ENCODE peak calls at places on chromosomes 12 and 14, in ten cellular contexts. F is heart right ventricle, U is pancreas, I is right atrium auricular region, W is fibroblast of lung, H is IMR-90, E is left lung, Q is PC-9, S is left ventricle myocardium inferior, R is WERI-Rb-1. T is an unnamed sample. For H3K36me3, the result is how much of the 10 kb centered on the place peaks cover.

GRCh38 chr14:55877942-55878341 is 240.3 kb upstream of the PELI2 start:
- DNase-seq in F (no peak), U (no peak), I (no peak), W (no peak), H (peak), E (no peak), Q (no peak), S (no peak), R (no peak), T (no peak)

GRCh38 chr12:46830731-46831334 is 5.0 kb upstream of the SLC38A4 start:
- DNase-seq in F (peak), U (peak), I (no peak), W (peak), H (no peak), E (peak), Q (no peak), S (no peak), R (no peak), T (no peak)

GRCh38 chr12:46071769-46072624 is 81.6 kb upstream of the SCAF11 start:
- DNase-seq in F (peak), U (peak), I (peak), W (peak), H (peak), E (peak), Q (peak), S (peak), R (peak), T (peak)

GRCh38 chr12:28938581-28939301 is 210.3 kb upstream of the FAR2 start:
- DNase-seq in F (no peak), U (no peak), I (no peak), W (no peak), H (no peak), E (no peak), Q (no peak), S (no peak), R (no peak), T (no peak)

GRCh38 chr12:121748571-121749265 is 36.2 kb downstream of the TMEM120B start:
- DNase-seq in F (no peak), U (no peak), I (no peak), W (peak), H (peak), E (no peak), Q (peak), S (no peak), R (peak), T (peak)

GRCh38 chr14:32572867-32573149 is 243.7 kb downstream of the AKAP6 start:
- DNase-seq in F (no peak), U (no peak), I (no peak), W (no peak), H (no peak), E (no peak), Q (no peak), S (no peak), R (no peak), T (peak)

GRCh38 chr14:20455355-20456300 is 602 bp downstream of the APEX1 start:
- DNase-seq in F (no peak), U (no peak), I (peak), W (peak), H (peak), E (no peak), Q (no peak), S (no peak), R (peak), T (no peak)

GRCh38 chr14:98580131-98580678 is 691.8 kb downstream of the BCL11B start:
- DNase-seq in F (no peak), U (no peak), I (no peak), W (no peak), H (no peak), E (no peak), Q (no peak), S (no peak), R (no peak), T (no peak)

GRCh38 chr12:62911288-62911687 is 23.7 kb downstream of the PPM1H start:
- DNase-seq in F (no peak), U (no peak), I (no peak), W (no peak), H (no peak), E (no peak), Q (no peak), S (no peak), R (no peak), T (no peak)

GRCh38 chr12:102197789-102198188 is at the start of gene PMCH:
- DNase-seq in F (no peak), U (no peak), I (no peak), W (peak), H (peak), E (no peak), Q (no peak), S (no peak), R (no peak), T (no peak)

GRCh38 chr12:131348226-131349010 is 362.5 kb upstream of the SFSWAP start:
- DNase-seq in F (no peak), U (no peak), I (no peak), W (no peak), H (no peak), E (no peak), Q (no peak), S (no peak), R (no peak), T (no peak)

GRCh38 chr14:80714489-80714888 is 227.0 kb downstream of the CEP128 start:
- DNase-seq in F (no peak), U (no peak), I (no peak), W (no peak), H (no peak), E (no peak), Q (no peak), S (no peak), R (no peak), T (no peak)

GRCh38 chr12:124453419-124454351 is 113.7 kb downstream of the NCOR2 start:
- DNase-seq in F (peak), U (peak), I (peak), W (peak), H (peak), E (peak), Q (peak), S (peak), R (no peak), T (peak)

GRCh38 chr14:66311935-66312334 is 174.2 kb upstream of the CCDC196 start:
- DNase-seq in F (no peak), U (no peak), I (no peak), W (no peak), H (no peak), E (no peak), Q (no peak), S (no peak), R (no peak), T (no peak)

GRCh38 chr12:102891756-102892155 is 25.3 kb downstream of the PAH start:
- DNase-seq in F (no peak), U (no peak), I (no peak), W (no peak), H (no peak), E (no peak), Q (no peak), S (no peak), R (peak), T (no peak)

GRCh38 chr12:71092290-71092689 is 65.5 kb downstream of the TSPAN8 start:
- DNase-seq in F (no peak), U (no peak), I (no peak), W (peak), H (peak), E (no peak), Q (no peak), S (no peak), R (no peak), T (no peak)

GRCh38 chr14:97107070-97107469 is 309.9 kb downstream of the VRK1 start:
- DNase-seq in F (no peak), U (no peak), I (no peak), W (no peak), H (no peak), E (no peak), Q (no peak), S (no peak), R (no peak), T (no peak)

GRCh38 chr14:95545769-95546168 is 10.9 kb downstream of the GLRX5 start:
- DNase-seq in F (no peak), U (no peak), I (no peak), W (peak), H (peak), E (no peak), Q (no peak), S (no peak), R (no peak), T (no peak)

GRCh38 chr12:25924535-25925001 is 33.9 kb upstream of the RASSF8 start:
- DNase-seq in F (no peak), U (no peak), I (no peak), W (no peak), H (no peak), E (no peak), Q (peak), S (no peak), R (no peak), T (no peak)

GRCh38 chr14:101862177-101862576 is 100.7 kb downstream of the PPP2R5C start:
- DNase-seq in F (no peak), U (no peak), I (peak), W (peak), H (peak), E (no peak), Q (no peak), S (no peak), R (no peak), T (no peak)

GRCh38 chr12:91630118-91630517 is 447.5 kb upstream of the DCN start:
- DNase-seq in F (no peak), U (no peak), I (no peak), W (no peak), H (no peak), E (no peak), Q (no peak), S (no peak), R (peak), T (peak)

GRCh38 chr12:5081016-5081415 is 37.3 kb downstream of the KCNA5 start:
- DNase-seq in F (peak), U (no peak), I (no peak), W (no peak), H (no peak), E (no peak), Q (no peak), S (peak), R (peak), T (peak)

GRCh38 chr14:96077983-96078686 is 39.0 kb downstream of the C14orf132 start:
- DNase-seq in F (no peak), U (peak), I (no peak), W (no peak), H (no peak), E (no peak), Q (no peak), S (no peak), R (no peak), T (no peak)

GRCh38 chr12:807041-807717 is 54.8 kb downstream of the WNK1 start:
- DNase-seq in F (no peak), U (no peak), I (no peak), W (no peak), H (no peak), E (no peak), Q (no peak), S (no peak), R (no peak), T (no peak)

GRCh38 chr14:95497561-95498011 is 18.9 kb downstream of the SYNE3 start:
- DNase-seq in F (no peak), U (no peak), I (no peak), W (peak), H (no peak), E (no peak), Q (no peak), S (no peak), R (peak), T (peak)

GRCh38 chr14:106210650-106211049 is 684.3 kb downstream of the TMEM121 start:
- DNase-seq in F (no peak), U (no peak), I (no peak), W (no peak), H (no peak), E (no peak), Q (no peak), S (no peak), R (no peak), T (no peak)

GRCh38 chr12:53804429-53804828 is 52.6 kb upstream of the CISTR start:
- DNase-seq in F (no peak), U (no peak), I (no peak), W (no peak), H (no peak), E (no peak), Q (peak), S (no peak), R (no peak), T (no peak)

GRCh38 chr14:71659165-71659564 is 273.1 kb upstream of the RGS6 start:
- DNase-seq in F (no peak), U (no peak), I (no peak), W (peak), H (peak), E (no peak), Q (no peak), S (no peak), R (no peak), T (no peak)

GRCh38 chr14:38387821-38388220 is 131.9 kb upstream of the CLEC14A start:
- DNase-seq in F (no peak), U (no peak), I (no peak), W (no peak), H (no peak), E (no peak), Q (no peak), S (no peak), R (no peak), T (no peak)

DNA sequence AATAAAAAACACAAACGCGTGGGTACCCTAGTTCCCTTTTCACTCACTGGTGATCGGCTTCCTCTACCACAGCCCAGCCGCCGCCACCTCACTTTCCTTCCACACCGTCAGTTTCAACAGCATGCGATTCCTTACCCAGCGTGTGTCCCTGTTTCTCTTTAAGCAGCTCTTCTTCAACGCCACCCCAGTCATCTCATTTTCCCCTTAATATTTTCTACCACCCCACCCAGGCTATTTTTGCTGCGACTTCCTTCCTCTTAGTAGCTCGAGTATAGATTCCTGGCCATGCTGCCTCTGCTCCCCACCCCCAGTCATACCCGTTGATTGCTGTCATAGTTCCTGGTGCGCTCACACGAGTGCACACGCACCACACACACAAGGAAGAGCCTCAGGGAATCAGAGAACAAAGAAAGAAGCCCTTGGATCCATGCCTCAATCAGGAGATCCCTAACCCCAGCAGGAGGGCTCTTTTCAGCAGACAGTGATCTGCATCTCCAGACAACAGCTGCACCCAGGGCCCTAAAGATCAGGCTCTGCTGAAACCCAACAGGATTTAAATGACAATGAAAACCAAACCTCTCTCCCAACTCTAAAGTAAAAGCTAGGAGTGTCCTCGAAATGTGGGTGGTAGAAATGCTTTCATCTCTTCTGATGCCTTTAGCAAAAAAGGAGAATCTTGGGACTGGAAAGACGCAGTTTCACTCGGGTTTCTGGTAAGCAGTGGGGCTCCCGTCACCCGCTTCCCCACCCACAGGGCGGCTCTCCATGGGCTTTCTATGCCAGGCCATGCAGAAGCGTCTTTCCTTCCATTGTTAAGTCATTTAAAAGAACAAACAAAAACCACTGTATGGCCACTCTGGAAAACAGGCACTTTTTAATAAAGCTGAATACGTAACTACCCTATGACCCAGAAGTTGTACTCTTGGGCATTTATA is 23.8 kb downstream of the VPS37B start:
- DNase-seq in F (no peak), U (no peak), I (peak), W (peak), H (peak), E (peak), Q (peak), S (peak), R (peak), T (peak)
- TF ChIP-seq CTCF in F (no peak), U (no peak), I (no peak), W (no peak), H (no peak), E (no peak), Q (no peak), S (no peak), R (no peak), T (no peak)

GRCh38 chr12:114691810-114692557 is 8.0 kb upstream of the TBX3 start:
- DNase-seq in F (no peak), U (no peak), I (no peak), W (peak), H (no peak), E (no peak), Q (no peak), S (no peak), R (no peak), T (no peak)

GRCh38 chr12:114689075-114689994 is 5.4 kb upstream of the TBX3 start:
- DNase-seq in F (no peak), U (no peak), I (no peak), W (no peak), H (no peak), E (no peak), Q (no peak), S (no peak), R (no peak), T (no peak)

GRCh38 chr12:114692558-114693531 is 8.9 kb upstream of the TBX3 start:
- DNase-seq in F (no peak), U (no peak), I (no peak), W (peak), H (no peak), E (no peak), Q (no peak), S (no peak), R (no peak), T (no peak)

GRCh38 chr12:114690267-114691135 is 6.5 kb upstream of the TBX3 start:
- DNase-seq in F (no peak), U (no peak), I (no peak), W (no peak), H (no peak), E (no peak), Q (no peak), S (no peak), R (no peak), T (no peak)

DNA sequence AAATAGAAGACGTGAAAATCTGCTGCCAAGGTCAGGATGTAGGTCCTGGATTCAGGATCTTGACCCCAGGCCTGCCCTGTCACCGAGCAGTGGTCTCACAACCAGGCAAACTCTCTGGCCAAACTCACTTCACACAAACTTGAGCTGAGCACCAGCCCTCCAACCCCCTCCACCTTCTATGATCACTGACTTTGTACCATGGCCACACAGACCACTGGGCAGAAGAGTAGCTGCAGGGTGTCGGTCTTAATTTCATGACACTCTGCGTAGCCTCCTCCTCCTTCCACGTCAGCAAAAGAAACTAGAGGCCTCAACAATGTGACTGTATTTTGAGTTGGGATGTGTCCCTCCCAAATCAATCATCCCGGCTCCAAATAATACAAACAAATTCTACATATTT is 7.2 kb upstream of the TBX3 start:
- DNase-seq in F (no peak), U (no peak), I (no peak), W (peak), H (no peak), E (no peak), Q (no peak), S (no peak), R (no peak), T (no peak)
- H3K4me3 ChIP-seq in F (no peak), U (no peak), I (no peak), W (peak), H (no peak), E (no peak), Q (no peak), S (no peak), R (no peak), T (no peak)

DNA sequence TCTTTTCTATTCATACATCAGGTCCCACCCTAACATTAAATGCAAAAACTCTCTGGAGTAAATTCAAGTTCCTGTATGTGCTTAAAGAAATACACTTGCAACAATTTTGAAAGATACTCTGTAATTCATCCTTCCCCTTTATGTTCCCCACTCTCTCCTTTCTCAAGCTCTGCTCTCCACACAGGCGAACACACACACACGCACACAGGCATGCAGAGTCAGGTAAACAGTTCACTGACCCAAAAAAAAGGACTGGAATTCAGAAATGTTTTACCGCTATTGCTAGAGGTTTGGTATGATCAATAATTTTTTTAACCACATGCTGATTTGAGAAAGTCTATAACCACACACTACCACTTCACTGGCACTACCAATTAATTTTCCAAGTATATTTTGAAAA is 152.4 kb upstream of the TMCC3 start:
- DNase-seq in F (no peak), U (no peak), I (no peak), W (no peak), H (no peak), E (no peak), Q (no peak), S (no peak), R (no peak), T (no peak)
- H3K36me3 ChIP-seq in F (under half), U (under half), I (under half), W (under half), H (under half), E (under half), Q (under half), S (under half), R (under half), T (under half)

GRCh38 chr12:24266982-24267381 is 317.5 kb upstream of the SOX5 start:
- DNase-seq in F (no peak), U (no peak), I (no peak), W (no peak), H (no peak), E (no peak), Q (no peak), S (no peak), R (no peak), T (no peak)

GRCh38 chr12:24270965-24271364 is 321.5 kb upstream of the SOX5 start:
- DNase-seq in F (no peak), U (no peak), I (no peak), W (no peak), H (no peak), E (no peak), Q (no peak), S (no peak), R (no peak), T (no peak)

GRCh38 chr12:24270464-24270863 is 321.0 kb upstream of the SOX5 start:
- DNase-seq in F (no peak), U (no peak), I (no peak), W (no peak), H (no peak), E (no peak), Q (no peak), S (no peak), R (no peak), T (no peak)

GRCh38 chr12:24268663-24269186 is 319.3 kb upstream of the SOX5 start:
- DNase-seq in F (no peak), U (no peak), I (no peak), W (no peak), H (no peak), E (no peak), Q (no peak), S (no peak), R (no peak), T (no peak)
- TF ChIP-seq CTCF in F (no peak), U (no peak), I (no peak), W (no peak), H (peak), E (no peak), Q (no peak), S (no peak), R (no peak), T (no peak)

GRCh38 chr12:52244615-52244994 is 11.6 kb downstream of the KRT7 start:
- DNase-seq in F (no peak), U (no peak), I (no peak), W (no peak), H (no peak), E (no peak), Q (no peak), S (no peak), R (no peak), T (peak)
- H3K4me3 ChIP-seq in F (no peak), U (no peak), I (no peak), W (no peak), H (no peak), E (no peak), Q (no peak), S (no peak), R (no peak), T (no peak)

GRCh38 chr12:57504033-57504432 is 16.2 kb downstream of the MARS1 start:
- DNase-seq in F (no peak), U (peak), I (no peak), W (no peak), H (no peak), E (no peak), Q (no peak), S (no peak), R (no peak), T (no peak)
- H3K36me3 ChIP-seq in F (under half), U (under half), I (half or more), W (under half), H (half or more), E (under half), Q (under half), S (half or more), R (half or more), T (half or more)

GRCh38 chr12:66232258-66232657 is 43.2 kb downstream of the IRAK3 start:
- DNase-seq in F (no peak), U (no peak), I (no peak), W (no peak), H (no peak), E (no peak), Q (no peak), S (no peak), R (no peak), T (no peak)

GRCh38 chr12:66236969-66237368 is 48.0 kb downstream of the IRAK3 start:
- DNase-seq in F (no peak), U (no peak), I (no peak), W (no peak), H (no peak), E (no peak), Q (no peak), S (no peak), R (no peak), T (no peak)

GRCh38 chr12:66239295-66239694 is 50.3 kb downstream of the IRAK3 start:
- DNase-seq in F (no peak), U (no peak), I (no peak), W (no peak), H (no peak), E (no peak), Q (no peak), S (no peak), R (no peak), T (no peak)

GRCh38 chr12:66237505-66238175 is 48.6 kb downstream of the IRAK3 start:
- DNase-seq in F (no peak), U (no peak), I (no peak), W (no peak), H (no peak), E (no peak), Q (no peak), S (no peak), R (no peak), T (no peak)

GRCh38 chr12:66235626-66236281 is 46.7 kb downstream of the IRAK3 start:
- DNase-seq in F (no peak), U (no peak), I (no peak), W (peak), H (peak), E (no peak), Q (no peak), S (no peak), R (no peak), T (no peak)
- TF ChIP-seq CTCF in F (no peak), U (no peak), I (no peak), W (no peak), H (no peak), E (no peak), Q (peak), S (no peak), R (no peak), T (peak)